ENCODE peak calls at places on chromosomes 16 and 17, in seven cellular contexts. U is astrocyte of the spinal cord; T is CD8-positive, alpha-beta T cell; S is keratinocyte; E is AG10803; X is IMR-90; O is Peyer's patch. F is an unnamed sample.

GRCh38 chr16:4700997-4701743 is 7.8 kb downstream of the NUDT16L1 start:
- DNase-seq in T (no peak), U (no peak), E (no peak), O (no peak), X (no peak), S (no peak), F (no peak)

GRCh38 chr16:53111078-53111776 is 56.4 kb downstream of the CHD9 start:
- DNase-seq in U (no peak), S (no peak), O (no peak), E (peak), X (peak), T (no peak), F (peak)

GRCh38 chr17:13727441-13728171 is 125.9 kb upstream of the HS3ST3A1 start:
- DNase-seq in U (peak), E (peak), T (no peak), O (no peak), X (peak), S (peak), F (peak)

GRCh38 chr17:57357830-57358426 is 101.6 kb downstream of the MSI2 start:
- DNase-seq in O (peak), S (no peak), T (peak), U (no peak), X (no peak), E (no peak), F (peak)

GRCh38 chr17:60151355-60151754 is 1.6 kb downstream of the CA4 start:
- DNase-seq in O (no peak), S (no peak), E (no peak), T (no peak), U (no peak), X (no peak), F (peak)

GRCh38 chr17:17510456-17511292 is 14.5 kb upstream of the RASD1 start:
- DNase-seq in E (no peak), O (no peak), S (no peak), X (no peak), U (no peak), T (no peak), F (peak)

GRCh38 chr16:51763072-51763658 is 612.1 kb upstream of the SALL1 start:
- DNase-seq in T (no peak), X (no peak), S (no peak), U (peak), O (no peak), E (no peak), F (no peak)

GRCh38 chr16:21646721-21647561 is 5.5 kb downstream of the IGSF6 start:
- DNase-seq in T (peak), O (peak), U (no peak), E (no peak), X (no peak), S (no peak), F (peak)

GRCh38 chr17:64661731-64661980 is 451 bp downstream of the SMURF2 start:
- DNase-seq in U (no peak), S (no peak), E (no peak), X (no peak), O (peak), T (no peak), F (no peak)

GRCh38 chr17:64679710-64680216 is 17.7 kb upstream of the SMURF2 start:
- DNase-seq in E (peak), O (no peak), S (no peak), X (peak), T (no peak), U (peak), F (peak)

GRCh38 chr16:49855280-49855821 is 561 bp downstream of the ZNF423 start:
- DNase-seq in E (peak), O (peak), T (peak), X (peak), S (no peak), U (peak), F (peak)

GRCh38 chr17:76585649-76586593 is at the start of gene ST6GALNAC2:
- DNase-seq in O (peak), X (no peak), E (peak), U (peak), S (no peak), T (peak), F (peak)

GRCh38 chr17:65434251-65434650 is 127.2 kb downstream of the AXIN2 start:
- DNase-seq in O (no peak), T (no peak), E (peak), S (no peak), X (no peak), U (no peak), F (no peak)

GRCh38 chr16:64830653-64831052 is 291.2 kb downstream of the CDH11 start:
- DNase-seq in E (peak), X (peak), O (no peak), S (no peak), U (peak), T (no peak), F (peak)

GRCh38 chr16:11224096-11224893 is 31.7 kb downstream of the SOCS1 start:
- DNase-seq in S (no peak), X (no peak), E (no peak), T (peak), O (peak), U (no peak), F (no peak)

GRCh38 chr16:2005646-2006045 is 4.0 kb downstream of the ZNF598 start:
- DNase-seq in X (no peak), U (no peak), E (peak), T (no peak), S (no peak), O (no peak), F (no peak)

GRCh38 chr17:49699967-49700575 is 7.7 kb downstream of the SLC35B1 start:
- DNase-seq in O (no peak), S (no peak), X (no peak), U (no peak), E (no peak), T (no peak), F (no peak)

GRCh38 chr17:48127371-48128051 is 19.9 kb downstream of the SNX11 start:
- DNase-seq in S (peak), X (no peak), U (no peak), O (peak), T (no peak), E (peak), F (peak)

GRCh38 chr17:54408741-54409140 is 491.9 kb upstream of the TOM1L1 start:
- DNase-seq in O (no peak), E (no peak), S (no peak), T (no peak), X (no peak), U (no peak), F (peak)

GRCh38 chr16:14564323-14564722 is 65.7 kb downstream of the PARN start:
- DNase-seq in U (no peak), S (no peak), X (no peak), O (peak), T (no peak), E (no peak), F (peak)

DNA sequence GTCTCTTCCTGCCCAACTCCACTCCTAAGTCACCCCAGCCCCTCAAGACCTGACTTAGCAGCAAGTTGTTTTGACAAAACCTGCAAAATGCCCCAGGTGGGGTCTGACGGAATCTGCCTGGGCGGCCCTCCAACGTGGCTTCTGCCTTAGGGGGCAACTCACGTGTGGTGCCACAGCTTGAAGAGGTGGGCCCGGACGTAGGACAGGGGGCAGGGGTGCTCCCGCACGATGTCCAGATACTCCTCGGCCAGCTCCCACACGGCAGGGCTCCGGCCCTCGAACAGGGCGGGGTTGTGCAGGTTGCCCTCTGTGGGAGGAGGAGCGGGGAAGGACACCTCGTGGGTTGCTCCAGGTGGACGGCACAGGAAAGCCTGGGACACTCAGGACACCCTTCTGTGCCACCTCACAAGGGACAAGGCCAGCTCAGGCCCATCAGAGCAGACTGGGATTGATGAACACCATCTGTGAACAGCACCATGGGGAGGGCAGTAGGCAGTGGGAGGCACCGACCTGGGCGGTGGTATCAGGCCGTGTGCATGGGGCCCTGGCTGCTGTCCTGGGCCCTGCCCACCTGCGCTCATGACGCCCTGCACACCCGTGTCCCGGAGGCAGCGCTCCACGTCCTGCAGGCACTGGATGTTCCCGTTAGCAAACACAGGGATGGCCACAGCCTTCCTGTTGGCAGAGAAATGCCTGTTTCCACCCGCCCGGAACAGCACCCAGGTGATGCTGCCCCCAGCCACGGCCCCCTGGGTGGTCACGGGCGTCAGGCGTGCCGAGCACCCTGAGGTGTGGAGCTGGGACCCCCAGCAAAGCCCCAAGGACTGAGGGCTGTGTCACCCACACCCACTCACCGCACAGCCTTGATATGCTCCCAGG is 4.3 kb downstream of the DUS1L start:
- DNase-seq in O (no peak), U (no peak), X (no peak), E (no peak), S (no peak), T (no peak), F (no peak)
- TF ChIP-seq CTCF in O (no peak), U (no peak), X (no peak), E (no peak), S (no peak), T (no peak), F (no peak)

DNA sequence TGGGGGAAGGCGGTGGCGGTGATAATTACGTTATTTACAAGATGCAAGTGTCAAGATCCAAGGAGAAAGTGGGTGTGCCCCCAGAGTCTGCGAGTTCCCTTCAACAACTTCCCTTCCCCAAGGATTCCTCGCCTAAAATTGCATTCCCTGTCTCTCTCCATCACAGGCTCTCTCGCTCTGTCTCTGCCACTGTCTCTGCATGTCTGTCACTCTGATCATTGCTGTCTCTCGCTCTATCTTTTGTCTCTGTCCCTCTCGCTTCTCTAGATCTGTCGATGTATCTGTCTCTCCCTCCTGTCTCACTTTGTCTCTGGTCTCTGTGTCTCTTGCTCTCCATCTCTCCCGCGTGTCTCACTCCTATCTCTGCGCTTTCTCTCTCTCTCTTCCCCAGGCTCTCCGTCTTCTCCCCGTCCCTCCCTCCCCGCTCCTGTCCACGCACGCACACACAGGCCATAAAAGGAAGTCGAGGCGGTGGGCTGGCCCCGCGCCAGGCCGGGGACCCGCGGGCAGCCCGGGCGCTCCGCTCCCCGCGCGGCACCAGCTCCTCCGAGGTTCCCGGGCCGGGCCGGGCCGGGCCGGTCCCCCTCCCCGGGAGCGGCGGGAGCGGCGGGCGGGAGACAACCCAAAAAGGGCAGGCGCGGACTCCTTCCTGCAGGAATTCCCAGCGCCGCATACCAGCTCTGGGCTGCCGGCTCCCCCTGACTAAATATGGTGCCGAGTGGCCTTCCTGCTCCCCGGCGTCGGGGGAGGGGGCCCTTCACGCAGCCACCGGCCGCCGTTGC is 1.1 kb upstream of the MYH11 start:
- DNase-seq in X (peak), O (peak), S (no peak), T (no peak), E (peak), U (no peak), F (peak)
- H3K4me3 ChIP-seq in X (peak), O (peak), S (no peak), T (peak), E (peak), U (peak), F (peak)

GRCh38 chr17:35170968-35171771 is 23.0 kb downstream of the SLC35G3 start:
- DNase-seq in S (no peak), U (peak), T (peak), X (peak), O (no peak), E (peak), F (peak)
- TF ChIP-seq CTCF in S (peak), U (peak), T (peak), X (peak), O (peak), E (peak), F (peak)

GRCh38 chr17:38325221-38325851 is 18.4 kb downstream of the GPR179 start:
- DNase-seq in O (peak), E (peak), U (no peak), X (no peak), S (no peak), T (no peak), F (no peak)
- H3K4me3 ChIP-seq in O (no peak), E (no peak), U (no peak), X (no peak), S (no peak), T (no peak), F (no peak)

GRCh38 chr17:33200587-33200986 is 92.5 kb downstream of the ASIC2 start:
- DNase-seq in U (no peak), E (no peak), X (peak), O (no peak), S (no peak), T (no peak), F (peak)
- TF ChIP-seq CTCF in U (no peak), E (peak), X (peak), O (peak), S (peak), T (no peak), F (peak)

F was measured in epithelial cell of esophagus.